ENCODE peak calls at places on chromosome 17, in eight cellular contexts. One of them, this sample, is unnamed. For H3K4me1, the result is how much of the 10 kb centered on the place peaks cover.

GRCh38 chr17:27975146-27976011 is 67.1 kb upstream of the NLK start:
- DNase-seq in adipocyte: no peak
- DNase-seq in mammary epithelial cell: peak
- DNase-seq in H9: no peak
- DNase-seq in keratinocyte: no peak
- DNase-seq in neuronal stem cell: no peak
- DNase-seq in PC-3: peak
- DNase-seq in NT2/D1: no peak
- DNase-seq in this sample: no peak

GRCh38 chr17:15185625-15185991 is 79.5 kb downstream of the PMP22 start:
- DNase-seq in mammary epithelial cell: peak
- DNase-seq in H9: no peak
- DNase-seq in neuronal stem cell: no peak
- DNase-seq in PC-3: no peak
- DNase-seq in NT2/D1: no peak
- DNase-seq in adipocyte: peak
- DNase-seq in keratinocyte: no peak
- DNase-seq in this sample: peak

GRCh38 chr17:31511176-31511540 is 119.7 kb downstream of the RAB11FIP4 start:
- DNase-seq in neuronal stem cell: no peak
- DNase-seq in H9: no peak
- DNase-seq in NT2/D1: no peak
- DNase-seq in adipocyte: no peak
- DNase-seq in mammary epithelial cell: no peak
- DNase-seq in keratinocyte: no peak
- DNase-seq in PC-3: no peak
- DNase-seq in this sample: no peak

GRCh38 chr17:4130715-4131114 is 12.1 kb downstream of the ZZEF1 start:
- DNase-seq in keratinocyte: no peak
- DNase-seq in mammary epithelial cell: no peak
- DNase-seq in H9: no peak
- DNase-seq in PC-3: no peak
- DNase-seq in neuronal stem cell: no peak
- DNase-seq in NT2/D1: no peak
- DNase-seq in adipocyte: peak
- DNase-seq in this sample: peak

GRCh38 chr17:292531-293382 is 59.9 kb downstream of the RPH3AL start:
- DNase-seq in adipocyte: no peak
- DNase-seq in PC-3: no peak
- DNase-seq in NT2/D1: no peak
- DNase-seq in keratinocyte: no peak
- DNase-seq in mammary epithelial cell: no peak
- DNase-seq in H9: no peak
- DNase-seq in neuronal stem cell: no peak
- DNase-seq in this sample: no peak

GRCh38 chr17:41986634-41987033 is 20.0 kb downstream of the CNP start:
- DNase-seq in adipocyte: no peak
- DNase-seq in keratinocyte: no peak
- DNase-seq in PC-3: no peak
- DNase-seq in mammary epithelial cell: no peak
- DNase-seq in H9: no peak
- DNase-seq in neuronal stem cell: no peak
- DNase-seq in NT2/D1: no peak
- DNase-seq in this sample: no peak

GRCh38 chr17:28065706-28066105 is 23.2 kb downstream of the NLK start:
- DNase-seq in NT2/D1: no peak
- DNase-seq in H9: no peak
- DNase-seq in keratinocyte: no peak
- DNase-seq in PC-3: no peak
- DNase-seq in mammary epithelial cell: no peak
- DNase-seq in neuronal stem cell: no peak
- DNase-seq in adipocyte: no peak
- DNase-seq in this sample: no peak

GRCh38 chr17:15909481-15909991 is 35.4 kb upstream of the ADORA2B start:
- DNase-seq in adipocyte: no peak
- DNase-seq in keratinocyte: no peak
- DNase-seq in NT2/D1: no peak
- DNase-seq in H9: no peak
- DNase-seq in neuronal stem cell: no peak
- DNase-seq in mammary epithelial cell: no peak
- DNase-seq in PC-3: no peak
- DNase-seq in this sample: no peak

GRCh38 chr17:1590031-1590746 is 27.6 kb upstream of the PITPNA start:
- DNase-seq in mammary epithelial cell: peak
- DNase-seq in PC-3: peak
- DNase-seq in H9: no peak
- DNase-seq in keratinocyte: peak
- DNase-seq in neuronal stem cell: no peak
- DNase-seq in NT2/D1: no peak
- DNase-seq in adipocyte: peak
- DNase-seq in this sample: peak

DNA sequence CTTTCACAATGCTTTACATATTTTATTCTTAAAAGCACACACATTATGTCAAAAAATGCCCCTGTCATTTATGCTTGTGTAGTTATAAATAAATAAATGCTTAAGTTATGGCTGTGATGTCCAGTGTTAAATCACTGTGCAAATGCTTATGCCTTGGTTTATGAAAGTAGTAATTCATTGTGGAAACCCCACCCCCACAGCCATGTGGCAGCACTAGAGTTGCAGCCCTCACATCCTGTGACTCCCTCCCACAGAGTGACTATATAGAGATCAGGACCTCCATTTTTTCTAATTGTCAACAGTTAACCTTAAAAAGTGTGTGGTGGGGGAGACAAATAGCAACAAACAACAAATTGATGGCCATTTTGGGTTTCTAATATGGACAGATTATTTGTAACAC is 2.4 kb downstream of the SKAP1 start:
- DNase-seq in PC-3: peak
- DNase-seq in neuronal stem cell: no peak
- DNase-seq in adipocyte: no peak
- DNase-seq in H9: no peak
- DNase-seq in mammary epithelial cell: no peak
- DNase-seq in NT2/D1: no peak
- DNase-seq in keratinocyte: no peak
- DNase-seq in this sample: no peak
- H3K4me1 ChIP-seq in PC-3: under half
- H3K4me1 ChIP-seq in neuronal stem cell: under half
- H3K4me1 ChIP-seq in adipocyte: under half
- H3K4me1 ChIP-seq in H9: under half
- H3K4me1 ChIP-seq in mammary epithelial cell: under half
- H3K4me1 ChIP-seq in NT2/D1: under half
- H3K4me1 ChIP-seq in keratinocyte: under half
- H3K4me1 ChIP-seq in this sample: under half

DNA sequence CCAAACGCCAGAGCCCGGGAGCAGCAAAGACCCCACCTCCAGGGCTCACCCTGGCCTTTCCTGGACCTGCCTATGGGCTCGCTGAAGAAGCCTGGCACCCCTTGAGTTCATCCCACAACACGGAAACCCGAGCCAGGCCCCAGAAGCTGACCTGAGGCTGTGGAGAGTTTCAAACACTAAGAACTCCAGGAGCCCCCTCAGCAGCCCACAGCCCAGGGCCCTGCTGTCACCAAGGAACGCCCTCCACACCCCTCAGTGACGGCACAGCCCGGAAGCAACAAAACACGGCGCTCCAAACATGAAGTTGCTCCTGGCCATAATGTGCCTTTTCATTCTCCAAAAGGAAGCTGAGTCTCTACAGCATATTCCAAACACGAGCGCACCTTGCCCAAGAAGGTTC is 9.2 kb downstream of the SLC38A10 start:
- DNase-seq in H9: no peak
- DNase-seq in neuronal stem cell: no peak
- DNase-seq in mammary epithelial cell: no peak
- DNase-seq in PC-3: no peak
- DNase-seq in adipocyte: no peak
- DNase-seq in keratinocyte: no peak
- DNase-seq in NT2/D1: no peak
- DNase-seq in this sample: no peak
- H3K9ac ChIP-seq in H9: no peak
- H3K9ac ChIP-seq in neuronal stem cell: no peak
- H3K9ac ChIP-seq in mammary epithelial cell: no peak
- H3K9ac ChIP-seq in PC-3: no peak
- H3K9ac ChIP-seq in adipocyte: peak
- H3K9ac ChIP-seq in keratinocyte: no peak
- H3K9ac ChIP-seq in NT2/D1: peak
- H3K9ac ChIP-seq in this sample: peak

DNA sequence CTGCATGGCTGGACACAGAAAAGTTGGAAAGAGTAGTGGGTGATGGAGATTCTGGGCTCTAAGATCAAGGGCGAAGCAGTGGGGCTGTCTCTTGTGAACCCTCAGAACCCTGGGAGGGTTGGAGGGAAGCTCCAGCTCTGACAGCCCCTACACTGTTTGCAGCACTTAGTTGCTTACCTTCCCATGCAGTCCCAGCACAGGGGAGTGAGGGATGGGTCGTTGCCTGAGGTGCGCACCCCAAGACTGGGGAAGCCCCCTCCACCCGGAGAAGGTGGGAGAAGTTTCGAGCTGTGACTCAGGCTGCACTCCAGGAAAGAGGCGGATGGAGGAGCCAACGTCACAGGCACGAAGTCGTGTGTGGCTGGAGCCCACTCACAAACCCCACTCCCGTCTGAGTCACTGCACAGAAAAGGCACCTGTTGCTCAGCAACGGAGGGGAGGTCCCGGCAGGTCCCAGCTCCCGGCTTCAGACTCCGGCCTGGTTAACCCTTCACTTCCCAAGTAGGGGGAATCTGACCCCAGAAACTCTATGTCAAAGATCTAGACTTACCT is 60.1 kb downstream of the AIPL1 start:
- DNase-seq in mammary epithelial cell: peak
- DNase-seq in H9: peak
- DNase-seq in neuronal stem cell: peak
- DNase-seq in keratinocyte: no peak
- DNase-seq in NT2/D1: no peak
- DNase-seq in adipocyte: peak
- DNase-seq in PC-3: peak
- DNase-seq in this sample: no peak
- H3K4me1 ChIP-seq in mammary epithelial cell: under half
- H3K4me1 ChIP-seq in H9: under half
- H3K4me1 ChIP-seq in neuronal stem cell: under half
- H3K4me1 ChIP-seq in keratinocyte: under half
- H3K4me1 ChIP-seq in NT2/D1: under half
- H3K4me1 ChIP-seq in adipocyte: under half
- H3K4me1 ChIP-seq in PC-3: under half
- H3K4me1 ChIP-seq in this sample: under half

GRCh38 chr17:7405882-7406825 is 1.5 kb upstream of the NLGN2 start:
- DNase-seq in mammary epithelial cell: no peak
- DNase-seq in neuronal stem cell: no peak
- DNase-seq in adipocyte: no peak
- DNase-seq in PC-3: no peak
- DNase-seq in keratinocyte: no peak
- DNase-seq in NT2/D1: no peak
- DNase-seq in H9: no peak
- DNase-seq in this sample: no peak

GRCh38 chr17:7403902-7404736 is at the start of gene TMEM256:
- DNase-seq in NT2/D1: peak
- DNase-seq in mammary epithelial cell: peak
- DNase-seq in neuronal stem cell: peak
- DNase-seq in keratinocyte: peak
- DNase-seq in H9: peak
- DNase-seq in PC-3: peak
- DNase-seq in adipocyte: peak
- DNase-seq in this sample: peak

GRCh38 chr17:7404737-7405412 is 978 bp upstream of the TMEM256 start:
- DNase-seq in neuronal stem cell: peak
- DNase-seq in NT2/D1: no peak
- DNase-seq in H9: peak
- DNase-seq in keratinocyte: no peak
- DNase-seq in adipocyte: no peak
- DNase-seq in PC-3: no peak
- DNase-seq in mammary epithelial cell: no peak
- DNase-seq in this sample: no peak

GRCh38 chr17:7407033-7407432 is 612 bp upstream of the NLGN2 start:
- DNase-seq in PC-3: no peak
- DNase-seq in mammary epithelial cell: no peak
- DNase-seq in H9: no peak
- DNase-seq in adipocyte: no peak
- DNase-seq in keratinocyte: no peak
- DNase-seq in neuronal stem cell: no peak
- DNase-seq in NT2/D1: no peak
- DNase-seq in this sample: no peak

DNA sequence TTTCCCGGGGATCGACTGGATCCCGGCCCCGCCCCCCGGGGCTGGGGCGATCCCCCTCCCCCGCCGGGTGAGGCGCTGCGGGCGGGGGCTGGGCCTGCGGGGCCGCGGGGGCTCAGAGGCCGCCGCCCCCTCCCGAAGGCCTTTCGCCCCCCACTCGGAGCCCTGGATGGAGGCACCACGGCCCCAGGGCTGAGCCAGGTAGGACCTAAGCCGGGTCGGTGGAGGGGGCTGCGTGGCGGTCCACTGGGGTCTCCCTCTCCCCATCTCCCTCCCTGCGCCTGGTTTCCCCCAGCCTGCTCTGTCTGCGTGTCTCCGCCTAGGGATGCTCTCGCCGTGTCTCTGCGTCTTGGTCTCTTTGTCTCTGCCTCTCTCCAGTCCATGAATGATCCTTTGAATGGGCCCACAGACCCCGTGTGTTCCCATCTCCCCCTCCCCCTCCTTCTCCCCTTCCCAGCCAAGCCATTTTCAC is 1.6 kb upstream of the TMEM256 start:
- DNase-seq in keratinocyte: no peak
- DNase-seq in adipocyte: peak
- DNase-seq in neuronal stem cell: no peak
- DNase-seq in PC-3: no peak
- DNase-seq in H9: no peak
- DNase-seq in mammary epithelial cell: no peak
- DNase-seq in NT2/D1: no peak
- DNase-seq in this sample: no peak
- H3K9ac ChIP-seq in keratinocyte: peak
- H3K9ac ChIP-seq in adipocyte: peak
- H3K9ac ChIP-seq in neuronal stem cell: peak
- H3K9ac ChIP-seq in PC-3: peak
- H3K9ac ChIP-seq in H9: peak
- H3K9ac ChIP-seq in mammary epithelial cell: no peak
- H3K9ac ChIP-seq in NT2/D1: peak
- H3K9ac ChIP-seq in this sample: peak

GRCh38 chr17:39638317-39638716 is 1.4 kb downstream of the STARD3 start:
- DNase-seq in keratinocyte: no peak
- DNase-seq in mammary epithelial cell: no peak
- DNase-seq in adipocyte: no peak
- DNase-seq in PC-3: no peak
- DNase-seq in H9: no peak
- DNase-seq in NT2/D1: no peak
- DNase-seq in neuronal stem cell: no peak
- DNase-seq in this sample: no peak

GRCh38 chr17:39640493-39641118 is 3.7 kb downstream of the STARD3 start:
- DNase-seq in adipocyte: no peak
- DNase-seq in NT2/D1: no peak
- DNase-seq in PC-3: no peak
- DNase-seq in mammary epithelial cell: no peak
- DNase-seq in keratinocyte: no peak
- DNase-seq in neuronal stem cell: no peak
- DNase-seq in H9: no peak
- DNase-seq in this sample: no peak

GRCh38 chr17:39639043-39639442 is 2.1 kb downstream of the STARD3 start:
- DNase-seq in H9: no peak
- DNase-seq in NT2/D1: no peak
- DNase-seq in PC-3: no peak
- DNase-seq in adipocyte: no peak
- DNase-seq in keratinocyte: no peak
- DNase-seq in neuronal stem cell: no peak
- DNase-seq in mammary epithelial cell: no peak
- DNase-seq in this sample: no peak

GRCh38 chr17:39641119-39641496 is 4.2 kb downstream of the STARD3 start:
- DNase-seq in NT2/D1: no peak
- DNase-seq in neuronal stem cell: no peak
- DNase-seq in adipocyte: no peak
- DNase-seq in PC-3: no peak
- DNase-seq in keratinocyte: no peak
- DNase-seq in H9: no peak
- DNase-seq in mammary epithelial cell: no peak
- DNase-seq in this sample: no peak

GRCh38 chr17:39639566-39640458 is 2.9 kb downstream of the STARD3 start:
- DNase-seq in NT2/D1: no peak
- DNase-seq in adipocyte: no peak
- DNase-seq in keratinocyte: no peak
- DNase-seq in neuronal stem cell: no peak
- DNase-seq in PC-3: no peak
- DNase-seq in mammary epithelial cell: no peak
- DNase-seq in H9: no peak
- DNase-seq in this sample: no peak
- H3K4me1 ChIP-seq in NT2/D1: under half
- H3K4me1 ChIP-seq in adipocyte: under half
- H3K4me1 ChIP-seq in keratinocyte: under half
- H3K4me1 ChIP-seq in neuronal stem cell: under half
- H3K4me1 ChIP-seq in PC-3: under half
- H3K4me1 ChIP-seq in mammary epithelial cell: under half
- H3K4me1 ChIP-seq in H9: under half
- H3K4me1 ChIP-seq in this sample: under half